ENCODE peak calls at places on chromosome 6, in five cellular contexts. R is keratinocyte, J is prostate gland, Q is IMR-90, N is ovary. C is an unnamed sample.

GRCh38 chr6:107064579-107065065 is 36.6 kb downstream of the MTRES1 start:
- DNase-seq in R (no peak), J (no peak), Q (peak), N (peak), C (no peak)

GRCh38 chr6:34053721-34054120 is 92.2 kb downstream of the GRM4 start:
- DNase-seq in R (no peak), J (no peak), Q (no peak), N (no peak), C (no peak)

GRCh38 chr6:105429676-105430075 is 26.8 kb upstream of the PREP start:
- DNase-seq in R (no peak), J (no peak), Q (peak), N (no peak), C (no peak)

GRCh38 chr6:6434151-6434550 is 113.7 kb upstream of the F13A1 start:
- DNase-seq in R (peak), J (no peak), Q (no peak), N (no peak), C (no peak)

GRCh38 chr6:107021786-107022185 is 6.2 kb upstream of the MTRES1 start:
- DNase-seq in R (no peak), J (no peak), Q (no peak), N (no peak), C (no peak)

GRCh38 chr6:148700713-148701392 is 46.0 kb upstream of the UST start:
- DNase-seq in R (no peak), J (no peak), Q (peak), N (no peak), C (peak)

GRCh38 chr6:169847141-169847674 is 95.8 kb downstream of the ERMARD start:
- DNase-seq in R (no peak), J (no peak), Q (no peak), N (no peak), C (peak)

GRCh38 chr6:77245026-77245425 is 218.3 kb downstream of the HTR1B start:
- DNase-seq in R (no peak), J (no peak), Q (no peak), N (no peak), C (no peak)

GRCh38 chr6:158972241-158973233 is 27.5 kb downstream of the RSPH3 start:
- DNase-seq in R (peak), J (peak), Q (peak), N (no peak), C (no peak)

GRCh38 chr6:47137073-47137472 is 94.9 kb upstream of the ADGRF1 start:
- DNase-seq in R (no peak), J (no peak), Q (no peak), N (no peak), C (no peak)

GRCh38 chr6:159633196-159633595 is 59.8 kb downstream of the SOD2 start:
- DNase-seq in R (no peak), J (no peak), Q (peak), N (no peak), C (no peak)

GRCh38 chr6:25717856-25718740 is 36.4 kb upstream of the SLC17A4 start:
- DNase-seq in R (no peak), J (peak), Q (peak), N (no peak), C (no peak)

GRCh38 chr6:106757267-106757666 is 127.9 kb downstream of the QRSL1 start:
- DNase-seq in R (no peak), J (peak), Q (no peak), N (no peak), C (no peak)

GRCh38 chr6:11685411-11686093 is 93.1 kb downstream of the ADTRP start:
- DNase-seq in R (peak), J (no peak), Q (peak), N (no peak), C (no peak)

GRCh38 chr6:3294921-3295871 is 36.4 kb downstream of the PSMG4 start:
- DNase-seq in R (no peak), J (no peak), Q (no peak), N (peak), C (no peak)

GRCh38 chr6:110179406-110180227 is at the start of gene WASF1:
- DNase-seq in R (peak), J (peak), Q (peak), N (peak), C (peak)
- TF ChIP-seq CTCF in R (no peak), J (no peak), Q (no peak), N (no peak), C (no peak)

GRCh38 chr6:125952764-125953501 is 3.6 kb upstream of the HINT3 start:
- DNase-seq in R (no peak), J (no peak), Q (peak), N (no peak), C (no peak)
- TF ChIP-seq CTCF in R (peak), J (no peak), Q (peak), N (no peak), C (peak)

GRCh38 chr6:156359912-156360311 is 417.3 kb upstream of the ARID1B start:
- DNase-seq in R (no peak), J (no peak), Q (no peak), N (no peak), C (no peak)
- TF ChIP-seq CTCF in R (no peak), J (no peak), Q (no peak), N (no peak), C (peak)

GRCh38 chr6:118524686-118525085 is 23.4 kb upstream of the PLN start:
- DNase-seq in R (no peak), J (no peak), Q (no peak), N (no peak), C (no peak)
- TF ChIP-seq CTCF in R (no peak), J (no peak), Q (no peak), N (no peak), C (no peak)

GRCh38 chr6:13101985-13102384 is 226.4 kb downstream of the TBC1D7 start:
- DNase-seq in R (no peak), J (no peak), Q (no peak), N (no peak), C (no peak)

GRCh38 chr6:13098808-13099570 is 229.3 kb downstream of the TBC1D7 start:
- DNase-seq in R (no peak), J (no peak), Q (no peak), N (no peak), C (no peak)

GRCh38 chr6:13098006-13098405 is 230.3 kb downstream of the TBC1D7 start:
- DNase-seq in R (no peak), J (no peak), Q (no peak), N (no peak), C (no peak)

GRCh38 chr6:13101409-13101808 is 226.9 kb downstream of the TBC1D7 start:
- DNase-seq in R (no peak), J (no peak), Q (no peak), N (no peak), C (no peak)

GRCh38 chr6:13099771-13100170 is 228.6 kb downstream of the TBC1D7 start:
- DNase-seq in R (no peak), J (no peak), Q (no peak), N (no peak), C (no peak)
- TF ChIP-seq CTCF in R (no peak), J (no peak), Q (no peak), N (no peak), C (peak)

GRCh38 chr6:66533921-66534404 is 826.9 kb upstream of the EYS start:
- DNase-seq in R (no peak), J (no peak), Q (no peak), N (no peak), C (no peak)
- TF ChIP-seq CTCF in R (no peak), J (no peak), Q (no peak), N (no peak), C (peak)

DNA sequence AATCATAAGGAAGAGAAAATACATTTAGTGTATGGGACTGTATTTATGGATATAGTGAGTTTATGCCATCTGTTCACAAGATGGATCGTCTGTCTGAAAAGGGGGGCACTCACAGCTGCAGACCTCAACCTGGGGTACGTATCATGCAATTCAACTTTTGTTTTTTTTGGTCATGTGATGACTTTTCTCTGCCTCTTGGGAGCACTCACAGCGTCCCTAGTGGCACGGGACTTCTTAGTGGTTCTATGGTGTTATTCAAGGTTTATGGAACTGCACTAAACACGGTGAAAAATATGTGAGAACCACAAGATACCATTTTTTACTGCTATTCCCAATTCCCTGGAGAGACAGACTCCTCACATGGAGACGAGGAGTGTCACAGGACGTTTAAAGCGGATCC is 60.4 kb upstream of the MPC1 start:
- DNase-seq in R (no peak), J (no peak), Q (no peak), N (no peak), C (no peak)
- TF ChIP-seq CTCF in R (no peak), J (no peak), Q (no peak), N (no peak), C (no peak)

GRCh38 chr6:96151707-96152106 is 135.9 kb downstream of the FUT9 start:
- DNase-seq in R (no peak), J (no peak), Q (no peak), N (no peak), C (no peak)

GRCh38 chr6:96157018-96157565 is 141.3 kb downstream of the FUT9 start:
- DNase-seq in R (no peak), J (no peak), Q (no peak), N (no peak), C (no peak)

GRCh38 chr6:96156425-96156824 is 140.7 kb downstream of the FUT9 start:
- DNase-seq in R (no peak), J (no peak), Q (no peak), N (no peak), C (no peak)

GRCh38 chr6:96152114-96152708 is 136.4 kb downstream of the FUT9 start:
- DNase-seq in R (no peak), J (no peak), Q (no peak), N (no peak), C (no peak)

GRCh38 chr6:96153775-96154174 is 138.0 kb downstream of the FUT9 start:
- DNase-seq in R (no peak), J (no peak), Q (no peak), N (no peak), C (no peak)
- TF ChIP-seq CTCF in R (no peak), J (no peak), Q (no peak), N (no peak), C (no peak)

GRCh38 chr6:51515052-51515402 is 572.4 kb downstream of the PKHD1 start:
- DNase-seq in R (no peak), J (no peak), Q (no peak), N (no peak), C (no peak)
- TF ChIP-seq CTCF in R (no peak), J (no peak), Q (no peak), N (no peak), C (peak)

C was measured in type B pancreatic cell.